ENCODE peak calls at places on chromosomes 6 and 20, in ten cellular contexts. O is left ventricle myocardium inferior, I is lower lobe of right lung, Z is GM12878, Q is endodermal cell, M is heart right ventricle, P is HepG2, K is cardiac muscle cell, X is tibial artery, C is lung. L is an unnamed sample.
A peak's percentile ranks its signal among the peaks of the same experiment; 100 is the strongest.

GRCh38 chr6:33108307-33108706 is 32.5 kb downstream of the HLA-DPB1 start:
- DNase-seq in O (no peak), I (no peak), Z (no peak), Q (no peak), M (no peak), P (no peak), K (no peak), X (no peak), C (peak; percentile 25), L (no peak)

GRCh38 chr6:148969679-148970078 is 222.8 kb downstream of the UST start:
- DNase-seq in O (peak; percentile 29), I (no peak), Z (no peak), Q (no peak), M (peak; percentile 52), P (no peak), K (no peak), X (no peak), C (no peak), L (no peak)

GRCh38 chr6:101803146-101803545 is 409.6 kb downstream of the GRIK2 start:
- DNase-seq in O (no peak), I (no peak), Z (no peak), Q (no peak), M (no peak), P (no peak), K (no peak), X (no peak), C (no peak), L (no peak)

GRCh38 chr20:43432498-43432897 is 25.2 kb upstream of the SRSF6 start:
- DNase-seq in O (no peak), I (no peak), Z (no peak), Q (no peak), M (no peak), P (no peak), K (no peak), X (no peak), C (no peak), L (no peak)

GRCh38 chr6:50602191-50602810 is 111.0 kb upstream of the TFAP2D start:
- DNase-seq in O (no peak), I (no peak), Z (no peak), Q (no peak), M (no peak), P (peak; percentile 41), K (peak; percentile 61), X (no peak), C (no peak), L (peak; percentile 26)

GRCh38 chr6:159984268-159984786 is 15.4 kb downstream of the IGF2R start:
- DNase-seq in O (no peak), I (no peak), Z (no peak), Q (no peak), M (no peak), P (no peak), K (no peak), X (no peak), C (no peak), L (peak; percentile 92)

GRCh38 chr6:7785243-7785941 is 59.5 kb downstream of the BMP6 start:
- DNase-seq in O (no peak), I (no peak), Z (no peak), Q (no peak), M (no peak), P (no peak), K (no peak), X (no peak), C (no peak), L (no peak)

GRCh38 chr6:40411881-40412280 is 175.3 kb downstream of the LRFN2 start:
- DNase-seq in O (no peak), I (no peak), Z (no peak), Q (no peak), M (no peak), P (no peak), K (no peak), X (no peak), C (no peak), L (no peak)

GRCh38 chr6:53168516-53169257 is 20.0 kb upstream of the GCM1 start:
- DNase-seq in O (no peak), I (no peak), Z (no peak), Q (no peak), M (no peak), P (no peak), K (no peak), X (no peak), C (no peak), L (peak; percentile 54)

GRCh38 chr6:158789115-158789917 is 29.9 kb downstream of the EZR start:
- DNase-seq in O (no peak), I (no peak), Z (no peak), Q (peak; percentile 44), M (no peak), P (no peak), K (no peak), X (no peak), C (no peak), L (no peak)

GRCh38 chr6:83431545-83432165 is 804 bp upstream of the ME1 start:
- DNase-seq in O (no peak), I (no peak), Z (no peak), Q (no peak), M (no peak), P (no peak), K (no peak), X (no peak), C (no peak), L (peak; percentile 44)

GRCh38 chr20:61979701-61980635 is 85.7 kb downstream of the TAF4 start:
- DNase-seq in O (no peak), I (no peak), Z (no peak), Q (no peak), M (no peak), P (no peak), K (no peak), X (no peak), C (no peak), L (no peak)

GRCh38 chr6:70398783-70399730 is 14.3 kb upstream of the FAM135A start:
- DNase-seq in O (no peak), I (peak; percentile 55), Z (no peak), Q (no peak), M (no peak), P (peak; percentile 96), K (no peak), X (no peak), C (peak; percentile 51), L (peak; percentile 98)

GRCh38 chr20:2149507-2149906 is 47.9 kb downstream of the STK35 start:
- DNase-seq in O (no peak), I (no peak), Z (no peak), Q (no peak), M (no peak), P (no peak), K (no peak), X (no peak), C (no peak), L (no peak)

DNA sequence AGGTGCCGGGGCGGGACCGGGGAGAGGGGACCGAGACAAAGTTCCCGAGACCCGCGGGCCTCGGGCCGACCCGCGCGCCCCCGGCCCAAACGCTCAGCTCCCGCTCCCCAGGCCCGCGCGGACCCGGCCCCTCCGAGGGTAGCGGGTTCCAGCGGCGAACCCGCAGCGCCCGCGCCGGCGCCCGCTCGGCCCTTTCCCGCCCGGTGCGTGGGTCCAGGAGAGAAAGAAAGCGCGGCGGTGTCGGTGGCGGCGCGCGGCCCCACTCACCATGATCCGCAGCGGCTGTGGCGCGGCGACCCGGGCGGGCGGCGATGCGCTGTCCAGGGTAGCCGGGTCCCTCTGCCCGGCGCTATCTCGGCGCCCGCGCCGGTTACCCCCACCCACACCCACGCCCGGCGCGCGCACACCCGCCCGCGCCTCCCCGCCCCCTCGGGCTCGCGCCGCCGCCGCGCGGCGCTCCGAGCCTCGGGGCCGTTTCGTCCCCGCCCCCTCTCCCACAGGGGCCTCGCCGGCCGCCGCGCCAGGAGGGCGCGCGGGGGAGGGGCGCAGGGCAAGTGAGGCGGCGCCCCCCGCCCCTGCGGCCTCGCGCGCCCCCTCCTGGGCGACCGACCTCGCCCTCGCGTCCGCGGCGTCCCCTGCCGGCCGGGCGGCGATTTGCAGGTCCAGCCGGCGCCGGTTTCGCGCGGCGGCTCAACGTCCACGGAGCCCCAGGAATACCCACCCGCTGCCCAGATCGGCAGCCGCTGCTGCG is at the start of gene ELOVL2:
- DNase-seq in O (peak; percentile 47), I (no peak), Z (no peak), Q (peak; percentile 87), M (peak; percentile 49), P (peak; percentile 59), K (peak; percentile 83), X (no peak), C (no peak), L (no peak)
- TF ChIP-seq CTCF in O (peak; percentile 64), I (peak; percentile 28), Z (peak; percentile 47), Q (peak; percentile 93), M (peak; percentile 49), P (peak; percentile 90), K (peak; percentile 69), X (no peak), C (no peak), L (peak; percentile 85)

GRCh38 chr6:37942606-37943376 is 123.3 kb downstream of the ZFAND3 start:
- DNase-seq in O (no peak), I (no peak), Z (no peak), Q (no peak), M (no peak), P (no peak), K (no peak), X (no peak), C (no peak), L (peak; percentile 48)
- H3K4me1 ChIP-seq in O (peaks cover 89% of the 10 kb centered on the region), I (peaks cover 16% of the 10 kb centered on the region), Z (peaks cover 17% of the 10 kb centered on the region), Q (no peaks in the 10 kb centered on the region), M (peaks cover 64% of the 10 kb centered on the region), P (peaks cover 15% of the 10 kb centered on the region), K (peaks cover 26% of the 10 kb centered on the region), X (peaks cover 4% of the 10 kb centered on the region), C (peaks cover 29% of the 10 kb centered on the region), L (peaks cover 7% of the 10 kb centered on the region)

GRCh38 chr6:144336900-144337299 is 51.8 kb downstream of the UTRN start:
- DNase-seq in O (no peak), I (no peak), Z (no peak), Q (no peak), M (no peak), P (no peak), K (no peak), X (no peak), C (no peak), L (no peak)
- TF ChIP-seq CTCF in O (no peak), I (no peak), Z (no peak), Q (no peak), M (no peak), P (no peak), K (no peak), X (no peak), C (no peak), L (no peak)

GRCh38 chr20:32585011-32585518 is at the start of gene NOL4L:
- DNase-seq in O (peak; percentile 27), I (no peak), Z (no peak), Q (peak; percentile 81), M (peak; percentile 34), P (no peak), K (peak; percentile 70), X (no peak), C (no peak), L (no peak)

GRCh38 chr20:32586291-32586690 is 1.2 kb upstream of the NOL4L start:
- DNase-seq in O (no peak), I (no peak), Z (no peak), Q (no peak), M (no peak), P (no peak), K (no peak), X (no peak), C (no peak), L (no peak)

GRCh38 chr20:32583581-32584045 is 1.5 kb downstream of the NOL4L start:
- DNase-seq in O (no peak), I (no peak), Z (no peak), Q (peak; percentile 69), M (no peak), P (no peak), K (peak; percentile 71), X (no peak), C (no peak), L (no peak)

GRCh38 chr20:32588040-32588439 is 2.9 kb upstream of the NOL4L start:
- DNase-seq in O (no peak), I (no peak), Z (no peak), Q (no peak), M (no peak), P (no peak), K (no peak), X (no peak), C (no peak), L (no peak)

GRCh38 chr20:32585519-32586127 is 490 bp upstream of the NOL4L start:
- DNase-seq in O (no peak), I (no peak), Z (peak; percentile 26), Q (peak; percentile 74), M (no peak), P (no peak), K (peak; percentile 19), X (no peak), C (no peak), L (no peak)
- H3K4me1 ChIP-seq in O (peaks cover 25% of the 10 kb centered on the region), I (peaks cover 4% of the 10 kb centered on the region), Z (peaks cover 17% of the 10 kb centered on the region), Q (no peaks in the 10 kb centered on the region), M (no peaks in the 10 kb centered on the region), P (peaks cover 42% of the 10 kb centered on the region), K (peaks cover 21% of the 10 kb centered on the region), X (peaks cover 29% of the 10 kb centered on the region), C (no peaks in the 10 kb centered on the region), L (no peaks in the 10 kb centered on the region)